ENCODE peak calls at places on chromosomes 16 and 17, in four cellular contexts. F is activated T-cell treated with anti-CD3 and anti-CD28 coated beads for 1 hour, M is tibial artery, A is HFFc6. V is an unnamed sample.

GRCh38 chr17:48546924-48547838 is 2.3 kb upstream of the HOXB2 start:
- DNase-seq in F (no peak), M (no peak), A (no peak), V (no peak)

GRCh38 chr16:53893731-53894435 is 189.9 kb downstream of the FTO start:
- DNase-seq in F (no peak), M (no peak), A (peak), V (no peak)

GRCh38 chr17:74904687-74905409 is 11.4 kb upstream of the FADS6 start:
- DNase-seq in F (no peak), M (no peak), A (no peak), V (no peak)

GRCh38 chr16:73047536-73048291 is at the start of gene ZFHX3:
- DNase-seq in F (no peak), M (peak), A (peak), V (peak)

GRCh38 chr17:41178843-41179616 is 1.0 kb upstream of the KRTAP4-2 start:
- DNase-seq in F (no peak), M (no peak), A (peak), V (no peak)

GRCh38 chr17:16568541-16569357 is at the start of gene ZNF287:
- DNase-seq in F (peak), M (peak), A (peak), V (peak)

GRCh38 chr17:49217651-49218413 is 7.3 kb downstream of the ABI3 start:
- DNase-seq in F (peak), M (peak), A (no peak), V (peak)

GRCh38 chr17:75795820-75796607 is 11.4 kb downstream of the UNK start:
- DNase-seq in F (no peak), M (peak), A (no peak), V (no peak)

GRCh38 chr17:47776330-47777197 is 43.5 kb downstream of the TBX21 start:
- DNase-seq in F (no peak), M (no peak), A (peak), V (no peak)

GRCh38 chr17:69954241-69954933 is 120.6 kb upstream of the KCNJ16 start:
- DNase-seq in F (no peak), M (no peak), A (no peak), V (no peak)

GRCh38 chr16:9330036-9330545 is 238.6 kb downstream of the HAPSTR1 start:
- DNase-seq in F (no peak), M (peak), A (no peak), V (no peak)

GRCh38 chr17:60640503-60640902 is 37.1 kb upstream of the BCAS3 start:
- DNase-seq in F (no peak), M (no peak), A (peak), V (no peak)

GRCh38 chr17:62800580-62800979 is 7.5 kb downstream of the MARCHF10 start:
- DNase-seq in F (no peak), M (no peak), A (peak), V (no peak)

GRCh38 chr17:83055911-83056582 is 23.4 kb upstream of the METRNL start:
- DNase-seq in F (no peak), M (peak), A (peak), V (peak)

GRCh38 chr17:28763804-28764266 is 20.0 kb downstream of the TRAF4 start:
- DNase-seq in F (peak), M (peak), A (peak), V (peak)

GRCh38 chr17:35170968-35171771 is 23.0 kb downstream of the SLC35G3 start:
- DNase-seq in F (no peak), M (peak), A (peak), V (no peak)

GRCh38 chr16:22782299-22782698 is 31.7 kb upstream of the HS3ST2 start:
- DNase-seq in F (no peak), M (no peak), A (no peak), V (peak)

GRCh38 chr17:31540602-31541307 is 149.3 kb downstream of the RAB11FIP4 start:
- DNase-seq in F (no peak), M (no peak), A (no peak), V (no peak)

GRCh38 chr16:56269824-56270684 is 78.8 kb downstream of the GNAO1 start:
- DNase-seq in F (no peak), M (peak), A (peak), V (peak)

GRCh38 chr16:77711775-77712174 is 10.5 kb upstream of the NUDT7 start:
- DNase-seq in F (no peak), M (no peak), A (no peak), V (no peak)

GRCh38 chr16:58500329-58501241 is 642 bp downstream of the NDRG4 start:
- DNase-seq in F (no peak), M (peak), A (no peak), V (no peak)

GRCh38 chr16:84029297-84030096 is 13.1 kb downstream of the SLC38A8 start:
- DNase-seq in F (no peak), M (no peak), A (no peak), V (no peak)

GRCh38 chr17:47621293-47622178 is 28.2 kb upstream of the KPNB1 start:
- DNase-seq in F (no peak), M (peak), A (peak), V (no peak)

GRCh38 chr16:66927918-66928649 is 2.7 kb upstream of the RRAD start:
- DNase-seq in F (no peak), M (no peak), A (peak), V (no peak)

GRCh38 chr16:88655053-88655732 is 4.3 kb upstream of the CYBA start:
- DNase-seq in F (no peak), M (no peak), A (no peak), V (no peak)

V was measured in right atrium auricular region.